ENCODE peak calls at places on chromosomes 7 and 10, in eight cellular contexts. U is effector memory CD8-positive, alpha-beta T cell; Q is suprapubic skin; F is NAMALWA; E is EL; N is HEK293T; M is central memory CD4-positive, alpha-beta T cell; H is iris pigment epithelial cell. B is an unnamed sample.

GRCh38 chr10:85642421-85643170 is 724.0 kb downstream of the GRID1 start:
- DNase-seq in E (no peak), Q (no peak), N (peak; percentile 12), U (no peak), M (no peak), H (peak; percentile 23), F (no peak), B (no peak)

GRCh38 chr10:123930340-123931001 is 38.9 kb upstream of the CPXM2 start:
- DNase-seq in Q (no peak), F (no peak), U (no peak), E (peak; percentile 80), H (peak; percentile 1), N (no peak), M (no peak), B (no peak)

GRCh38 chr10:4331150-4331549 is 494.9 kb upstream of the AKR1E2 start:
- DNase-seq in U (no peak), H (no peak), E (no peak), M (no peak), F (no peak), N (no peak), Q (no peak), B (no peak)

GRCh38 chr7:92325173-92325572 is 79.4 kb downstream of the ANKIB1 start:
- DNase-seq in E (no peak), N (no peak), Q (no peak), H (no peak), F (no peak), U (no peak), M (no peak), B (no peak)

GRCh38 chr10:36182059-36182654 is 540.1 kb upstream of the FZD8 start:
- DNase-seq in E (no peak), N (no peak), U (no peak), Q (no peak), M (no peak), H (no peak), F (no peak), B (no peak)

GRCh38 chr7:117827861-117828260 is 45.4 kb downstream of the CTTNBP2 start:
- DNase-seq in Q (no peak), E (peak; percentile 60), H (peak; percentile 82), M (no peak), F (no peak), U (no peak), N (no peak), B (no peak)

GRCh38 chr7:513521-514166 is 6.0 kb downstream of the PDGFA start:
- DNase-seq in M (no peak), N (no peak), H (peak; percentile 46), F (no peak), E (peak; percentile 83), Q (no peak), U (no peak), B (no peak)

GRCh38 chr10:129161184-129161583 is 305.9 kb upstream of the MGMT start:
- DNase-seq in H (peak; percentile 4), U (no peak), M (no peak), Q (no peak), E (no peak), N (no peak), F (no peak), B (no peak)

GRCh38 chr7:44288811-44289340 is 36.5 kb downstream of the CAMK2B start:
- DNase-seq in E (no peak), M (no peak), Q (peak; percentile 67), F (no peak), N (no peak), U (no peak), H (no peak), B (no peak)

GRCh38 chr7:67918158-67918557 is 921.5 kb downstream of the TYW1 start:
- DNase-seq in M (no peak), U (no peak), F (peak; percentile 89), E (no peak), H (no peak), Q (no peak), N (no peak), B (no peak)

GRCh38 chr7:115658223-115658622 is 372.3 kb downstream of the TFEC start:
- DNase-seq in F (no peak), M (no peak), U (no peak), Q (no peak), H (no peak), N (no peak), E (no peak), B (no peak)

GRCh38 chr10:44356139-44357115 is 28.5 kb downstream of the CXCL12 start:
- DNase-seq in U (no peak), Q (no peak), M (no peak), E (no peak), F (no peak), H (no peak), N (no peak), B (no peak)

GRCh38 chr7:158062661-158063060 is 525.0 kb downstream of the PTPRN2 start:
- DNase-seq in U (no peak), Q (no peak), E (no peak), H (no peak), F (no peak), M (no peak), N (no peak), B (no peak)

GRCh38 chr7:104328308-104328969 is at the start of gene LHFPL3:
- DNase-seq in H (peak; percentile 2), F (no peak), U (no peak), E (peak; percentile 6), Q (no peak), M (no peak), N (no peak), B (no peak)

GRCh38 chr10:129531969-129532660 is 65.1 kb downstream of the MGMT start:
- DNase-seq in U (no peak), F (no peak), N (no peak), Q (no peak), H (peak; percentile 37), E (peak; percentile 67), M (no peak), B (no peak)

GRCh38 chr10:101030492-101031127 is 319 bp downstream of the PDZD7 start:
- DNase-seq in N (no peak), M (no peak), E (peak; percentile 48), U (no peak), H (peak; percentile 26), Q (no peak), F (no peak), B (no peak)

GRCh38 chr7:42373285-42373684 is 136.3 kb upstream of the GLI3 start:
- DNase-seq in E (no peak), N (no peak), U (no peak), F (no peak), Q (no peak), H (no peak), M (no peak), B (no peak)

GRCh38 chr10:37774351-37774750 is 83.1 kb downstream of the ZNF248 start:
- DNase-seq in E (no peak), Q (no peak), M (no peak), N (no peak), H (no peak), F (no peak), U (no peak), B (no peak)

GRCh38 chr10:20694296-20694695 is 202.8 kb downstream of the NEBL start:
- DNase-seq in F (no peak), N (no peak), U (no peak), M (no peak), Q (no peak), H (no peak), E (no peak), B (no peak)

GRCh38 chr7:158321936-158322615 is 265.5 kb downstream of the PTPRN2 start:
- DNase-seq in Q (no peak), E (no peak), N (no peak), F (no peak), M (no peak), H (no peak), U (no peak), B (no peak)

GRCh38 chr7:47968852-47969774 is 10.3 kb downstream of the HUS1 start:
- DNase-seq in Q (no peak), N (peak; percentile 75), F (peak; percentile 86), E (peak; percentile 63), M (peak; percentile 15), H (peak; percentile 73), U (peak; percentile 41), B (peak; percentile 14)

GRCh38 chr10:119368991-119369869 is 161.9 kb downstream of the GRK5 start:
- DNase-seq in U (no peak), E (no peak), M (no peak), F (peak; percentile 90), H (peak; percentile 28), Q (no peak), N (no peak), B (no peak)

GRCh38 chr10:114648368-114648767 is 9.7 kb downstream of the ABLIM1 start:
- DNase-seq in U (no peak), M (no peak), Q (no peak), F (no peak), H (peak; percentile 84), N (no peak), E (peak; percentile 93), B (no peak)

GRCh38 chr10:9342865-9343450 is 1288.5 kb downstream of the GATA3 start:
- DNase-seq in E (peak; percentile 28), H (peak; percentile 47), M (no peak), Q (no peak), F (peak; percentile 60), U (no peak), N (peak; percentile 35), B (no peak)

GRCh38 chr7:50662996-50663395 is 97.8 kb upstream of the DDC start:
- DNase-seq in F (no peak), U (no peak), N (no peak), M (no peak), H (no peak), Q (no peak), E (no peak), B (no peak)

GRCh38 chr7:131145770-131146169 is 181.9 kb upstream of the MKLN1 start:
- DNase-seq in F (no peak), E (no peak), H (no peak), M (no peak), N (no peak), U (no peak), Q (no peak), B (no peak)

GRCh38 chr10:17123961-17124360 is 5.7 kb downstream of the CUBN start:
- DNase-seq in N (no peak), M (no peak), H (no peak), Q (no peak), F (no peak), E (no peak), U (no peak), B (no peak)

GRCh38 chr7:741850-742249 is 14.8 kb upstream of the PRKAR1B start:
- DNase-seq in H (no peak), U (no peak), M (no peak), E (no peak), F (no peak), N (no peak), Q (no peak), B (no peak)

GRCh38 chr10:67327626-67328535 is 368.1 kb downstream of the CTNNA3 start:
- DNase-seq in U (no peak), F (no peak), M (no peak), Q (no peak), N (no peak), H (no peak), E (no peak), B (no peak)